ENCODE peak calls at places on chromosomes 13 and 19, in four cellular contexts. One of them, this sample, is unnamed.

GRCh38 chr13:24127116-24127631 is 33.3 kb upstream of the SPATA13 start:
- DNase-seq in IMR-90: peak
- DNase-seq in H1: no peak
- DNase-seq in mesendoderm: no peak
- DNase-seq in this sample: no peak

GRCh38 chr13:53513199-53513598 is 484.6 kb downstream of the OLFM4 start:
- DNase-seq in IMR-90: no peak
- DNase-seq in mesendoderm: peak
- DNase-seq in H1: no peak
- DNase-seq in this sample: no peak

GRCh38 chr13:31045621-31046081 is 113.2 kb downstream of the TEX26 start:
- DNase-seq in mesendoderm: peak
- DNase-seq in H1: no peak
- DNase-seq in IMR-90: peak
- DNase-seq in this sample: no peak

GRCh38 chr13:26965058-26965380 is 204.4 kb upstream of the GPR12 start:
- DNase-seq in IMR-90: no peak
- DNase-seq in mesendoderm: no peak
- DNase-seq in H1: no peak
- DNase-seq in this sample: no peak

GRCh38 chr19:56866563-56866962 is 26.0 kb upstream of the PEG3 start:
- DNase-seq in IMR-90: no peak
- DNase-seq in mesendoderm: peak
- DNase-seq in H1: no peak
- DNase-seq in this sample: no peak

GRCh38 chr13:19661126-19661525 is 27.7 kb downstream of the MPHOSPH8 start:
- DNase-seq in IMR-90: no peak
- DNase-seq in H1: no peak
- DNase-seq in mesendoderm: no peak
- DNase-seq in this sample: no peak

GRCh38 chr13:26327905-26328304 is 74.0 kb downstream of the CDK8 start:
- DNase-seq in mesendoderm: no peak
- DNase-seq in IMR-90: no peak
- DNase-seq in H1: no peak
- DNase-seq in this sample: no peak

GRCh38 chr19:2296141-2296540 is 11.8 kb downstream of the LINGO3 start:
- DNase-seq in mesendoderm: no peak
- DNase-seq in IMR-90: no peak
- DNase-seq in H1: no peak
- DNase-seq in this sample: no peak

GRCh38 chr19:16039081-16039480 is 37.2 kb upstream of the TPM4 start:
- DNase-seq in IMR-90: no peak
- DNase-seq in mesendoderm: no peak
- DNase-seq in H1: no peak
- DNase-seq in this sample: no peak

GRCh38 chr19:17091758-17092333 is 16.3 kb downstream of the MYO9B start:
- DNase-seq in H1: no peak
- DNase-seq in IMR-90: no peak
- DNase-seq in mesendoderm: peak
- DNase-seq in this sample: no peak

GRCh38 chr19:54938906-54939305 is 8.4 kb downstream of the NLRP7 start:
- DNase-seq in H1: no peak
- DNase-seq in mesendoderm: no peak
- DNase-seq in IMR-90: no peak
- DNase-seq in this sample: no peak

GRCh38 chr13:103356226-103356864 is 290.1 kb upstream of the SLC10A2 start:
- DNase-seq in IMR-90: no peak
- DNase-seq in H1: no peak
- DNase-seq in mesendoderm: peak
- DNase-seq in this sample: no peak

GRCh38 chr19:45187421-45188100 is 9.0 kb downstream of the BLOC1S3 start:
- DNase-seq in H1: peak
- DNase-seq in IMR-90: no peak
- DNase-seq in mesendoderm: peak
- DNase-seq in this sample: peak

GRCh38 chr13:94233401-94233800 is 246.1 kb downstream of the DCT start:
- DNase-seq in mesendoderm: no peak
- DNase-seq in IMR-90: peak
- DNase-seq in H1: no peak
- DNase-seq in this sample: no peak

GRCh38 chr19:35075202-35076025 is 33.9 kb downstream of the HPN start:
- DNase-seq in IMR-90: no peak
- DNase-seq in H1: no peak
- DNase-seq in mesendoderm: no peak
- DNase-seq in this sample: no peak

GRCh38 chr19:13026478-13026999 is 31.3 kb downstream of the NFIX start:
- DNase-seq in H1: no peak
- DNase-seq in IMR-90: peak
- DNase-seq in mesendoderm: no peak
- DNase-seq in this sample: no peak

GRCh38 chr19:8557637-8558238 is 19.5 kb downstream of the MYO1F start:
- DNase-seq in IMR-90: no peak
- DNase-seq in mesendoderm: no peak
- DNase-seq in H1: no peak
- DNase-seq in this sample: no peak

GRCh38 chr13:98966019-98966418 is 11.8 kb downstream of the DOCK9 start:
- DNase-seq in IMR-90: no peak
- DNase-seq in H1: no peak
- DNase-seq in mesendoderm: no peak
- DNase-seq in this sample: no peak
- H2BK120ac ChIP-seq in IMR-90: no peak
- H2BK120ac ChIP-seq in H1: no peak
- H2BK120ac ChIP-seq in mesendoderm: no peak
- H2BK120ac ChIP-seq in this sample: no peak

DNA sequence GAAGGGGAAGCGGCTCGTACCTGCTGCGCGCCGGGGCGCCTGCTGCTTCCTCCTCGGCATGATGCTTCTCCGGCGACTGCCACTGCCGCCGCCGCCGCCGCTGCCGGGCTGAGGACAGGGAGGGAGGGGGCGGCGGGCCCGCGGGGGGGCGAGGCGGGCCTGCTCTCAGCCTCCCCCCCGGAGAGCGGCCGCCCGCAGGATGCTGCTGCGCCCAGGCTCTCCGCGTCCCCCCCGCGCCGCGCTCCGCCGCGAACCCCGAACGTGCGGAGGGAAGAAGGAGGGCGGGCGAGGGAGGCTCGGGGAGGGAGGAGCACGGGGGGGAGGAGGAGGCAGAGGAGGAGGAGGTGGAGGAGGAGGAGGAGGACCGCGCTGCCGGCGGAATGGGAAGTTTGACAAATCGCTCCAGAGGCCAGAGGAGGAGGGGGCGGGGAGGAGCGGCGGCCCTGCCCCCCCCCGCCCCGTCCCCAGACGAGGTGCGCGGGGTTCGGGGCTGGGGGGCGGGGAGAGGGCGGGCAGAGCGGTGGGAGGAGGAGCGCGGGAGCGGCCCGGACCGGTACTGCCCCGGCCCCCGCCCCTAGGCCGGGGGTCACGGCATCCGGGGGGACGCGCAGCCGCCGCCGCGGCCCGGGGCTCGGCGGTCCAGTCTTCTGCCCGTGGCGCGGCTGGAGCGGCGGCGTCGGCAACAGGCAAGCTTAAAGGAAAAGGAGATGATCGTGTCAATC is at the start of gene TSHZ3:
- DNase-seq in H1: peak
- DNase-seq in IMR-90: peak
- DNase-seq in mesendoderm: peak
- DNase-seq in this sample: peak
- H3K27ac ChIP-seq in H1: no peak
- H3K27ac ChIP-seq in IMR-90: peak
- H3K27ac ChIP-seq in mesendoderm: peak
- H3K27ac ChIP-seq in this sample: no peak

GRCh38 chr19:10299545-10300458 is 9.8 kb downstream of the ZGLP1 start:
- DNase-seq in IMR-90: no peak
- DNase-seq in H1: no peak
- DNase-seq in mesendoderm: no peak
- DNase-seq in this sample: no peak

GRCh38 chr19:10309423-10309822 is at the start of gene ZGLP1:
- DNase-seq in mesendoderm: no peak
- DNase-seq in H1: no peak
- DNase-seq in IMR-90: no peak
- DNase-seq in this sample: no peak

GRCh38 chr19:10306327-10306726 is 3.3 kb downstream of the ZGLP1 start:
- DNase-seq in H1: no peak
- DNase-seq in IMR-90: no peak
- DNase-seq in mesendoderm: no peak
- DNase-seq in this sample: no peak

DNA sequence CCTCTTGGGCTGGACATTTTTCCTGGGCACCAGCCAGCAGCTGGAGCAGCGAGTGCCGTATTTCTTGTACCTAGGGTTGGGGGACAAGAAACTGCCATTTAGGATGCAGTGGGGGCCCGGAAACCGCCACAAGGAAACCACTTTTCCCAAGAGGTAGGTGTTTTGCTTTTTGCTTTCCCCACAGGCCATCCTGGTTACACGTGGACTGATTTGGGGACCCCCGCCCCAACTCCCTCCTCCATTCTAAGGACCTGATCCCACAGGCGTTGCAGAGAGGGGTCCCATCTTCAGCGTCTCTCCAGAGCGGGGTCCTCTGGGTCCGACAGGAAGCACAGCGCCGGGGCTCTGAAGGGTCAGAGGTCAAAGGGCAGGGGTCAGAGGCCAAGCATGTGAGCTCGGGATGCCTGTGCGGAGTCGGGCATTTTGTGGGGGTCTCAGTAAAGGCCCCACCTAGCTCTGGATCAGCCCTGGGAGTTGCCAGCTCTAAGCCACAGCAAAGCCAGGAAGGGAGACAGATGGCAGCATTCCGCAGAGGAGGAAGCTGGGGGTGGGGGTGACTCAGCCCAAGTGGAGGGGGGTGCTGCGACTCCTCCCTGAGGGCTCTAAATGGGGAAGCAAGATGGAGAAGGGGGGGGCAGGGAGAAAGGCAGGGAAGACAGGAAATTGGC is 4.3 kb downstream of the ZGLP1 start:
- DNase-seq in mesendoderm: no peak
- DNase-seq in H1: no peak
- DNase-seq in IMR-90: peak
- DNase-seq in this sample: no peak
- H3K56ac ChIP-seq in mesendoderm: no peak
- H3K56ac ChIP-seq in H1: no peak
- H3K56ac ChIP-seq in IMR-90: peak
- H3K56ac ChIP-seq in this sample: no peak

GRCh38 chr13:50340146-50340545 is 324.9 kb downstream of the KCNRG start:
- DNase-seq in IMR-90: no peak
- DNase-seq in H1: no peak
- DNase-seq in mesendoderm: peak
- DNase-seq in this sample: no peak
- H2BK120ac ChIP-seq in IMR-90: no peak
- H2BK120ac ChIP-seq in H1: no peak
- H2BK120ac ChIP-seq in mesendoderm: no peak
- H2BK120ac ChIP-seq in this sample: no peak

GRCh38 chr13:114099918-114100445 is 32.4 kb downstream of the RASA3 start:
- DNase-seq in mesendoderm: peak
- DNase-seq in IMR-90: peak
- DNase-seq in H1: peak
- DNase-seq in this sample: peak
- H3K27ac ChIP-seq in mesendoderm: peak
- H3K27ac ChIP-seq in IMR-90: peak
- H3K27ac ChIP-seq in H1: no peak
- H3K27ac ChIP-seq in this sample: no peak

DNA sequence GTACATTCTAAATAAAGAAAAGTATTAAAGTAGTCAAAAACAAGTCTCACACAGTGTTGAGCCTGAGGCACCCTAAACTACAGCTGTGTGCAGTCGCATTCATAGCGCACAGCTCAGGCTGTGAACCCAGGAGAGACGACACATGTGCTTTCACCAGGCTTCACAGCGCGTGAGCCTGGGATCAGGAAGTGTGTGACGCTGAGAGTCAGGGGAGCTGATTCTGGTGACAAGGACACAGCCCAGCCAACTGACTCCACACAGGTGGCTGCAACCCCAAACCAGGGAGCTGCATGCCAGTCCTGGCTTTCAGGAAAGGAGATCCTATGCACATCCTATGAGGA is 41.6 kb downstream of the COL4A1 start:
- DNase-seq in H1: peak
- DNase-seq in mesendoderm: no peak
- DNase-seq in IMR-90: no peak
- DNase-seq in this sample: no peak
- H3K56ac ChIP-seq in H1: no peak
- H3K56ac ChIP-seq in mesendoderm: no peak
- H3K56ac ChIP-seq in IMR-90: no peak
- H3K56ac ChIP-seq in this sample: no peak